ENCODE peak calls at places on chromosomes 6 and 20, in seven cellular contexts. One of them, this sample, is unnamed.

GRCh38 chr6:168864541-168865495 is 388.8 kb downstream of the THBS2 start:
- DNase-seq in NCI-H1092 treated with DMSO at 0.1 percent for 48 hours: no peak
- DNase-seq in NCI-H2081: no peak
- DNase-seq in left ventricle myocardium inferior: no peak
- DNase-seq in CD8-positive, alpha-beta T cell: no peak
- DNase-seq in sigmoid colon: no peak
- DNase-seq in activated CD8-positive, alpha-beta memory T cell treated with anti-CD3 and anti-CD28 coated beads, Interleukin-2, amount 50 U/mL, for 48 hours: no peak
- DNase-seq in this sample: no peak

GRCh38 chr20:57065646-57066045 is 200.8 kb downstream of the BMP7 start:
- DNase-seq in NCI-H1092 treated with DMSO at 0.1 percent for 48 hours: no peak
- DNase-seq in NCI-H2081: no peak
- DNase-seq in left ventricle myocardium inferior: no peak
- DNase-seq in CD8-positive, alpha-beta T cell: no peak
- DNase-seq in sigmoid colon: no peak
- DNase-seq in activated CD8-positive, alpha-beta memory T cell treated with anti-CD3 and anti-CD28 coated beads, Interleukin-2, amount 50 U/mL, for 48 hours: no peak
- DNase-seq in this sample: no peak

GRCh38 chr20:40719330-40719729 is 30.3 kb upstream of the MAFB start:
- DNase-seq in NCI-H1092 treated with DMSO at 0.1 percent for 48 hours: no peak
- DNase-seq in NCI-H2081: no peak
- DNase-seq in left ventricle myocardium inferior: no peak
- DNase-seq in CD8-positive, alpha-beta T cell: no peak
- DNase-seq in sigmoid colon: no peak
- DNase-seq in activated CD8-positive, alpha-beta memory T cell treated with anti-CD3 and anti-CD28 coated beads, Interleukin-2, amount 50 U/mL, for 48 hours: no peak
- DNase-seq in this sample: no peak

GRCh38 chr6:134132494-134133141 is 80.2 kb upstream of the SLC2A12 start:
- DNase-seq in NCI-H1092 treated with DMSO at 0.1 percent for 48 hours: no peak
- DNase-seq in NCI-H2081: no peak
- DNase-seq in left ventricle myocardium inferior: no peak
- DNase-seq in CD8-positive, alpha-beta T cell: no peak
- DNase-seq in sigmoid colon: no peak
- DNase-seq in activated CD8-positive, alpha-beta memory T cell treated with anti-CD3 and anti-CD28 coated beads, Interleukin-2, amount 50 U/mL, for 48 hours: no peak
- DNase-seq in this sample: no peak

GRCh38 chr6:104527761-104528415 is 331.8 kb downstream of the HACE1 start:
- DNase-seq in NCI-H1092 treated with DMSO at 0.1 percent for 48 hours: no peak
- DNase-seq in NCI-H2081: no peak
- DNase-seq in left ventricle myocardium inferior: no peak
- DNase-seq in CD8-positive, alpha-beta T cell: no peak
- DNase-seq in sigmoid colon: peak
- DNase-seq in activated CD8-positive, alpha-beta memory T cell treated with anti-CD3 and anti-CD28 coated beads, Interleukin-2, amount 50 U/mL, for 48 hours: no peak
- DNase-seq in this sample: no peak

GRCh38 chr6:159067334-159067733 is 22.5 kb upstream of the TAGAP start:
- DNase-seq in NCI-H1092 treated with DMSO at 0.1 percent for 48 hours: no peak
- DNase-seq in NCI-H2081: no peak
- DNase-seq in left ventricle myocardium inferior: no peak
- DNase-seq in CD8-positive, alpha-beta T cell: no peak
- DNase-seq in sigmoid colon: no peak
- DNase-seq in activated CD8-positive, alpha-beta memory T cell treated with anti-CD3 and anti-CD28 coated beads, Interleukin-2, amount 50 U/mL, for 48 hours: no peak
- DNase-seq in this sample: peak

GRCh38 chr6:15227827-15228318 is 18.0 kb upstream of the JARID2 start:
- DNase-seq in NCI-H1092 treated with DMSO at 0.1 percent for 48 hours: no peak
- DNase-seq in NCI-H2081: no peak
- DNase-seq in left ventricle myocardium inferior: no peak
- DNase-seq in CD8-positive, alpha-beta T cell: no peak
- DNase-seq in sigmoid colon: no peak
- DNase-seq in activated CD8-positive, alpha-beta memory T cell treated with anti-CD3 and anti-CD28 coated beads, Interleukin-2, amount 50 U/mL, for 48 hours: no peak
- DNase-seq in this sample: no peak

GRCh38 chr6:103284835-103285234 is 1574.9 kb downstream of the HACE1 start:
- DNase-seq in NCI-H1092 treated with DMSO at 0.1 percent for 48 hours: no peak
- DNase-seq in NCI-H2081: no peak
- DNase-seq in left ventricle myocardium inferior: no peak
- DNase-seq in CD8-positive, alpha-beta T cell: no peak
- DNase-seq in sigmoid colon: no peak
- DNase-seq in activated CD8-positive, alpha-beta memory T cell treated with anti-CD3 and anti-CD28 coated beads, Interleukin-2, amount 50 U/mL, for 48 hours: no peak
- DNase-seq in this sample: no peak

GRCh38 chr6:121780325-121781313 is 345.2 kb downstream of the GJA1 start:
- DNase-seq in NCI-H1092 treated with DMSO at 0.1 percent for 48 hours: no peak
- DNase-seq in NCI-H2081: no peak
- DNase-seq in left ventricle myocardium inferior: peak
- DNase-seq in CD8-positive, alpha-beta T cell: no peak
- DNase-seq in sigmoid colon: peak
- DNase-seq in activated CD8-positive, alpha-beta memory T cell treated with anti-CD3 and anti-CD28 coated beads, Interleukin-2, amount 50 U/mL, for 48 hours: no peak
- DNase-seq in this sample: peak

GRCh38 chr6:107555449-107555848 is 65.5 kb downstream of the SOBP start:
- DNase-seq in NCI-H1092 treated with DMSO at 0.1 percent for 48 hours: no peak
- DNase-seq in NCI-H2081: peak
- DNase-seq in left ventricle myocardium inferior: no peak
- DNase-seq in CD8-positive, alpha-beta T cell: no peak
- DNase-seq in sigmoid colon: no peak
- DNase-seq in activated CD8-positive, alpha-beta memory T cell treated with anti-CD3 and anti-CD28 coated beads, Interleukin-2, amount 50 U/mL, for 48 hours: no peak
- DNase-seq in this sample: no peak

GRCh38 chr6:134175532-134176282 is 123.3 kb upstream of the SLC2A12 start:
- DNase-seq in NCI-H1092 treated with DMSO at 0.1 percent for 48 hours: peak
- DNase-seq in NCI-H2081: no peak
- DNase-seq in left ventricle myocardium inferior: peak
- DNase-seq in CD8-positive, alpha-beta T cell: peak
- DNase-seq in sigmoid colon: peak
- DNase-seq in activated CD8-positive, alpha-beta memory T cell treated with anti-CD3 and anti-CD28 coated beads, Interleukin-2, amount 50 U/mL, for 48 hours: no peak
- DNase-seq in this sample: peak

GRCh38 chr6:53773044-53773696 is 21.6 kb upstream of the LRRC1 start:
- DNase-seq in NCI-H1092 treated with DMSO at 0.1 percent for 48 hours: no peak
- DNase-seq in NCI-H2081: no peak
- DNase-seq in left ventricle myocardium inferior: no peak
- DNase-seq in CD8-positive, alpha-beta T cell: no peak
- DNase-seq in sigmoid colon: no peak
- DNase-seq in activated CD8-positive, alpha-beta memory T cell treated with anti-CD3 and anti-CD28 coated beads, Interleukin-2, amount 50 U/mL, for 48 hours: no peak
- DNase-seq in this sample: no peak

GRCh38 chr20:10856237-10856636 is 182.4 kb upstream of the JAG1 start:
- DNase-seq in NCI-H1092 treated with DMSO at 0.1 percent for 48 hours: no peak
- DNase-seq in NCI-H2081: no peak
- DNase-seq in left ventricle myocardium inferior: no peak
- DNase-seq in CD8-positive, alpha-beta T cell: no peak
- DNase-seq in sigmoid colon: no peak
- DNase-seq in activated CD8-positive, alpha-beta memory T cell treated with anti-CD3 and anti-CD28 coated beads, Interleukin-2, amount 50 U/mL, for 48 hours: no peak
- DNase-seq in this sample: no peak

This sample was measured in RWPE1.